ENCODE peak calls at places on chromosomes 11 and 22, in five cellular contexts. Y is transverse colon, T is heart right ventricle, R is A673, P is Peyer's patch. I is an unnamed sample. For H3K4me1, the result is how much of the 10 kb centered on the place peaks cover.

GRCh38 chr11:106014035-106014434 is 8.0 kb downstream of the MSANTD4 start:
- DNase-seq in Y (no peak), T (no peak), R (no peak), P (no peak), I (no peak)

GRCh38 chr22:20905415-20906386 is 11.5 kb upstream of the CRKL start:
- DNase-seq in Y (no peak), T (no peak), R (peak), P (no peak), I (no peak)

GRCh38 chr22:30435674-30436126 is 10.1 kb downstream of the MTFP1 start:
- DNase-seq in Y (peak), T (no peak), R (peak), P (no peak), I (no peak)

GRCh38 chr11:70068345-70068744 is 9.8 kb upstream of the ANO1 start:
- DNase-seq in Y (no peak), T (no peak), R (no peak), P (no peak), I (no peak)

GRCh38 chr11:17672469-17672868 is 46.9 kb upstream of the MYOD1 start:
- DNase-seq in Y (no peak), T (no peak), R (no peak), P (no peak), I (no peak)

GRCh38 chr22:39170825-39171622 is 18.5 kb upstream of the CBX7 start:
- DNase-seq in Y (peak), T (peak), R (peak), P (peak), I (peak)

GRCh38 chr22:24209016-24209415 is 27.7 kb downstream of the SUSD2 start:
- DNase-seq in Y (no peak), T (no peak), R (no peak), P (no peak), I (no peak)

GRCh38 chr22:40611606-40612005 is 24.9 kb downstream of the MRTFA start:
- DNase-seq in Y (no peak), T (no peak), R (no peak), P (no peak), I (no peak)

GRCh38 chr22:21771631-21771976 is 36.0 kb upstream of the YPEL1 start:
- DNase-seq in Y (no peak), T (no peak), R (no peak), P (no peak), I (no peak)

GRCh38 chr22:39773976-39774539 is 119.5 kb downstream of the ENTHD1 start:
- DNase-seq in Y (peak), T (no peak), R (no peak), P (no peak), I (no peak)

GRCh38 chr11:35367491-35367890 is 51.9 kb downstream of the SLC1A2 start:
- DNase-seq in Y (no peak), T (no peak), R (no peak), P (no peak), I (no peak)

GRCh38 chr11:42967653-42968052 is 344.1 kb upstream of the API5 start:
- DNase-seq in Y (no peak), T (no peak), R (no peak), P (no peak), I (no peak)

GRCh38 chr22:44399196-44399837 is 86.6 kb upstream of the SHISAL1 start:
- DNase-seq in Y (peak), T (no peak), R (no peak), P (no peak), I (no peak)

GRCh38 chr22:40392618-40393017 is 22.2 kb downstream of the SGSM3 start:
- DNase-seq in Y (no peak), T (no peak), R (no peak), P (no peak), I (no peak)

GRCh38 chr11:117075186-117075585 is 23.0 kb downstream of the SIK3 start:
- DNase-seq in Y (no peak), T (no peak), R (peak), P (no peak), I (no peak)
- H3K4me1 ChIP-seq in Y (under half), T (under half), R (half or more), P (under half), I (half or more)

DNA sequence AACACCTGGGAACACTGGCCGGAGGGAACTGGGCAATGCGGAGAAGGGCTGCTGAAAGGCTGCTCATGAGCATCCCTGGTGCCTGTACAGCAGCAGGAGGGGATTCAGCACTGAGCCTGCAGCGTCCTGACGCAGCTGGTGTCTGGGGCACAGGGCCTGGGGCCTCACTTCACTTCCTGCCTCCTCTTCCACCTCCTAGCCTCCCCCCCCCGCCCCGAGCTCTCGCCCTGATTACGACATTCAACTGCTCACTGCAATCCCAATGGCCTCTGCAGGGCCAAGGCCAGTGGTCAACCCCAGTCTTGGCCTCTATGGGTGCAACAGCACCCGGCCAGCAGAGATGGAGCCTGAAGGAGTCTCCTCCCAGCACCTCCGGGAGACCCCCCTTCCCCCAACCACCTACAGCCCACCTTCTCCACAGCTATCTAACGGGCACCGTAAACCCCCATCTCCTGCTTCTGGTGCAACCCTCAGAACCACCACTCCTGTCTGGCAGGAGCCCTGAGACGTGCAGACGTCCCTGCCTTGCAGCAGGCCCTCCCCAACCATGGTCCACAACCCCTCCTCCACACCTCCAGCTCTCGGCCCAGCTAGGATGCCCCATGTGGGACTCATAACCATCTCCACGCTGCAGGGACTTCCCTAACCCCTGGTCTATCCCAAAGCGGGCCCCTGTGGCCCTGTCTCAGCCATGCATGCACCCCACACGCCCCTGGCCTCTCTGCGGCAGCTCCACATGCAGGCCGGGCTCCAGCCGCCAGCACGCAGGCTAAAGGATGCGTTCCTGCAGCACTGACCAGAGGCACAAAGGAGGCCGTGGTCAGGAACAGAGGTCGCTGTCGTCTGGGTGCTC is 38.2 kb downstream of the BRD1 start:
- DNase-seq in Y (peak), T (peak), R (peak), P (no peak), I (peak)
- H3K4me3 ChIP-seq in Y (no peak), T (no peak), R (no peak), P (no peak), I (peak)

DNA sequence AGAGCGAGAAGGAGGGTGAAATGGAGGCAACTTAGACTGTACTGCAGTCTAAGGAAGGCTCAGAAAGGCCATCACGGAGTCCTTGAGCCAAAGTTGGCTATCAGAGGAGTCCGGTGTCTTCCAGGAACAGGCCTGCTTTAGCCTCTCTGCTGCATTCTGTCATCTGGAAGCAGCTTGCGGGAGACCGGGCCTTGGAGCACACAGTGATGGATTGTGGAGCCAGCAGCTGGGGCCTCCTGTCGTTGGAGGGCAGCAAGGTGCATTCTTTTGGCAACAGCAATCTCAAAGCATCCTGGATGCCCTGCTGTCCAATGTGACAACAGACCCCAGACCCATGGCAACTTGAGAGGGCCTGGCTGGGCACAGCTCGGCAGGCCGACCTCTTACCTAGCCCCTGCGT is 43.6 kb upstream of the LMO2 start:
- DNase-seq in Y (no peak), T (no peak), R (no peak), P (no peak), I (no peak)
- H3K4me1 ChIP-seq in Y (under half), T (under half), R (under half), P (under half), I (half or more)

GRCh38 chr22:50253046-50253580 is 2.0 kb upstream of the HDAC10 start:
- DNase-seq in Y (no peak), T (no peak), R (no peak), P (no peak), I (no peak)

GRCh38 chr22:50253941-50254340 is 2.9 kb upstream of the HDAC10 start:
- DNase-seq in Y (no peak), T (no peak), R (no peak), P (no peak), I (no peak)

GRCh38 chr22:50251472-50252054 is 498 bp upstream of the HDAC10 start:
- DNase-seq in Y (no peak), T (no peak), R (no peak), P (no peak), I (no peak)

GRCh38 chr22:50250555-50251471 is at the start of gene HDAC10:
- DNase-seq in Y (peak), T (peak), R (peak), P (peak), I (peak)

DNA sequence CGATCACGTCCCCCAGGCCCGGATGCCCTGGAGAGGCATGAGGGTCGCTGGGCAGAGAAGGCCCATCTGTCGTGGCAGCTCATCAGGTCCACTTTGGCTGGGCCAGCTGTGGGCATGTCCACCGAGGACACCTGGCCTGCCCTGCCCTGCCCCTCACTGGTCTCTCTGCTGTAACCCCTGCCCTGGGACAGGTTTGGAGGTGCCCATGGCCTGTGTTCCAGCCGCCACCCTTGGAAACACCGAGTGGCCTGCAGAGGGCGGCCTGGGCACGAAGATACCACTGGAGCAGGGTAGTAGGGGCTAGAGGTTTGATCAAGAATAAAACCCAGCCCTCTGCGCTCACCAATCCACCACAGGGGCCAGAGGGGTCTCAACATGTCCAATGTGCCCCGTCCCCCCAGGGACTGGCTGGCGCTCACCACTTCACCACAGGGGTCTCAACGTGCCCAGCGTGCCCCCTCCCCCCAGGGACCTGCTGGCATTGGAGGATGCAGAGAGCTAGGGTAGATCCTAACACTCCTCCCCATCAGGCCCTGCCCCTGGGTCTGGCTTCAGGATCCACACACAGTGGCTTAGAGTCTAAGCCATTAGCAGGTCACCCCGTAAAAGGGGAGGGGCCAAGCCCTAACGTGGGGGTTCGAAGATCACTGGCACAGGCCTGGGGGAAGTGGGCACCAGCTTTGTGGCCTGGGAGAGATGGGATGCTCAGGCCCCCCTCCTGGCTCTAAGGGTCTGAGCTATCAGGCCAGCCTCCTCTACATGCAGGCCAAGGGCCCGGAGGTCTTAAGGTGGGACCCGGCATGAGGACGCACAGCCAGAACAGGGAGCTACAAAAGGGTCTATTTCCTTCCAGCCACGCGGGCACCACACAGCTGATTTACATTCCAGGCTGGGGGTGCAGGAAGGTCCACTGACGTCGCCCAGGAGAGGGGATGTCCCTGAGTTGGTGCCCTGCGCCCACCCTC is 1.3 kb upstream of the HDAC10 start:
- DNase-seq in Y (peak), T (peak), R (peak), P (peak), I (peak)
- H3K4me3 ChIP-seq in Y (peak), T (peak), R (peak), P (peak), I (peak)

GRCh38 chr11:3231550-3231850 is 717 bp downstream of the MRGPRE start:
- DNase-seq in Y (no peak), T (no peak), R (no peak), P (no peak), I (no peak)

GRCh38 chr11:3232956-3233355 is 739 bp upstream of the MRGPRE start:
- DNase-seq in Y (no peak), T (no peak), R (no peak), P (no peak), I (no peak)

GRCh38 chr11:3234846-3235245 is 2.6 kb upstream of the MRGPRE start:
- DNase-seq in Y (no peak), T (no peak), R (no peak), P (no peak), I (no peak)

GRCh38 chr11:3231851-3232744 is at the start of gene MRGPRE:
- DNase-seq in Y (no peak), T (no peak), R (no peak), P (peak), I (peak)

GRCh38 chr11:3237119-3237518 is 4.9 kb upstream of the MRGPRE start:
- DNase-seq in Y (no peak), T (no peak), R (no peak), P (no peak), I (no peak)
- H3K4me1 ChIP-seq in Y (under half), T (under half), R (under half), P (under half), I (under half)

GRCh38 chr11:20597924-20598484 is 1.4 kb upstream of the SLC6A5 start:
- DNase-seq in Y (no peak), T (no peak), R (no peak), P (no peak), I (no peak)

GRCh38 chr11:20598487-20598886 is 921 bp upstream of the SLC6A5 start:
- DNase-seq in Y (no peak), T (no peak), R (no peak), P (no peak), I (no peak)

GRCh38 chr11:20595101-20595500 is 4.3 kb upstream of the SLC6A5 start:
- DNase-seq in Y (no peak), T (no peak), R (no peak), P (no peak), I (no peak)

GRCh38 chr11:20596629-20597129 is 2.7 kb upstream of the SLC6A5 start:
- DNase-seq in Y (no peak), T (no peak), R (no peak), P (no peak), I (no peak)

DNA sequence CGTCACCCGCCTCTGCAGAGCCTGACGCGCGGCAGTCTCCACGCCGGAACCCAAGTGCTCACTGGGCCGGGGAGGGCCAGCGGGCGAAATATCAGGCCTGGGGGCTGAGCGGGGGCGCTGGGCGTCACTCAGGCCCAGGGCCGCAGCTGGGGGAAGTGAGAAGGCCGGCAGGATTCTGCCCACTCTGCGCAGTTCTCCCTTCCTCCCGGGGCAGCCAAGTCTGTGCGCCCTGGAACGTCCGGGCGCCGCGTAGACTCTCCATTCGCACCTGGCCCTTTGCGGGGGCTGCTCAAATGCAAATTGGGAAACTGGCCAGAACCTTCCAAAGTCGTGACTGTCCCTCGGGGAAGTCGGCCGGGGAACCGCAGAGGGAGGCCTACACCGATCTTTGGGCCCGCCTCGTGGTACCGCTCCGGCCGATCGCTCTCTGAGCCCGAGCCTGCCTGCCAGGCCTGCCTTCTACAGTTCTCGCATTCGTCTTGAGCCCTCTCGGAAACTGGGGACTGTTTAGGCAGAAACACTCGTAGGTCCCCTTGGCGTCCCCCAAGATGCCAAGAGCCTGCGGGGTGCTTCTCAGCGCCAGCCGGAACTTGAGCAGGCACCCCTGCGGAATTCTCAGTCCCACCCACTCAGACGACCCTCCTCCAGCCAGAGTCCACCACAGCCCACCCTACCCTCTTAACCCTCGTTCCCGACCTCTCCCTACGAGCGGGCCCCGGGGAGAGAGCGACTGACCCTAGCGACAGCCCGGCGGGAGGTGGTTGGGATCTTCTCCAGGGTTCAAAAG is 2.1 kb upstream of the SLC6A5 start:
- DNase-seq in Y (no peak), T (no peak), R (no peak), P (no peak), I (no peak)
- H3K4me3 ChIP-seq in Y (no peak), T (no peak), R (no peak), P (no peak), I (peak)

GRCh38 chr11:112725636-112726035 is 235.6 kb upstream of the NCAM1 start:
- DNase-seq in Y (no peak), T (no peak), R (no peak), P (no peak), I (no peak)
- H3K4me1 ChIP-seq in Y (under half), T (under half), R (under half), P (under half), I (under half)

DNA sequence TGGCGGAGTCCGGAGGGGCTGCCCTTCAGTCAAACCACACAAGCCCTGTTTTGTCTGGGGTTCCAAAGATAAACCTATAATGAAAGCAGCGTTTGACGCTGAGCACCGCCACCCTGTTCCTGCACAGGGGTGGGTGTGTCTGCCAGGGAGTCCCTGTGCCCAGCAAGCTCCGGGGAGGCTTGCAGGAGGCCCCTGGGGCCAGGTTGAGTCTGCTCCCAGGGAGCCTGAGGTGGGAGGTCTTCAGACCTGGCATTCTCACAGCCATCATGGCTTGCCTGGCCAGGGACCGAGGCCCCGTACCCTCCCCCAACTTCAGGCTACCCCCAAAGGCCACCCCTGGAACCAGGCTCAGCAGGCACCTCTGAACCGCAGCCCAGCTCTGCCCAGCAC is 89.0 kb upstream of the KCNQ1OT1 start:
- DNase-seq in Y (peak), T (no peak), R (no peak), P (peak), I (peak)
- H3K4me3 ChIP-seq in Y (no peak), T (no peak), R (no peak), P (no peak), I (peak)

GRCh38 chr22:25451480-25452114 is 112.9 kb upstream of the GRK3 start:
- DNase-seq in Y (no peak), T (no peak), R (no peak), P (no peak), I (no peak)
- H3K4me1 ChIP-seq in Y (under half), T (under half), R (under half), P (under half), I (under half)

GRCh38 chr11:124738713-124739478 is 846 bp upstream of the NRGN start:
- DNase-seq in Y (no peak), T (no peak), R (no peak), P (no peak), I (no peak)
- H3K4me3 ChIP-seq in Y (peak), T (no peak), R (peak), P (peak), I (peak)